ENCODE peak calls at places on chromosomes 11 and 22, in six cellular contexts. P, C, U, D, T and O are unnamed samples.
A peak's percentile ranks its signal among the peaks of the same experiment; 100 is the strongest.

GRCh38 chr22:45968751-45969413 is 8.1 kb downstream of the WNT7B start:
- DNase-seq in T (peak; percentile 77), D (peak; percentile 24), C (no peak), U (no peak), P (no peak), O (no peak)

GRCh38 chr22:49789289-49790141 is 38.2 kb downstream of the BRD1 start:
- DNase-seq in P (peak; percentile 38), T (no peak), C (peak; percentile 42), U (peak; percentile 31), D (peak; percentile 61), O (no peak)

GRCh38 chr11:71139516-71140205 is 112.7 kb downstream of the SHANK2 start:
- DNase-seq in P (no peak), T (no peak), U (no peak), D (no peak), C (no peak), O (no peak)

GRCh38 chr11:31958086-31958735 is 132.7 kb upstream of the RCN1 start:
- DNase-seq in P (peak; percentile 32), D (peak; percentile 60), U (peak; percentile 45), T (peak; percentile 38), C (peak; percentile 29), O (no peak)

GRCh38 chr11:2507212-2507901 is 62.5 kb downstream of the KCNQ1 start:
- DNase-seq in T (no peak), D (no peak), C (no peak), U (peak; percentile 4), P (peak; percentile 1), O (no peak)

GRCh38 chr22:49921508-49922278 is 3.3 kb downstream of the CRELD2 start:
- DNase-seq in T (no peak), P (no peak), U (no peak), D (no peak), C (no peak), O (no peak)

GRCh38 chr22:42928969-42929837 is 72.1 kb upstream of the ARFGAP3 start:
- DNase-seq in T (no peak), U (no peak), D (no peak), C (peak; percentile 75), P (no peak), O (no peak)

GRCh38 chr11:86248609-86249008 is 4.1 kb downstream of the EED start:
- DNase-seq in P (no peak), D (no peak), T (no peak), U (no peak), C (no peak), O (no peak)

DNA sequence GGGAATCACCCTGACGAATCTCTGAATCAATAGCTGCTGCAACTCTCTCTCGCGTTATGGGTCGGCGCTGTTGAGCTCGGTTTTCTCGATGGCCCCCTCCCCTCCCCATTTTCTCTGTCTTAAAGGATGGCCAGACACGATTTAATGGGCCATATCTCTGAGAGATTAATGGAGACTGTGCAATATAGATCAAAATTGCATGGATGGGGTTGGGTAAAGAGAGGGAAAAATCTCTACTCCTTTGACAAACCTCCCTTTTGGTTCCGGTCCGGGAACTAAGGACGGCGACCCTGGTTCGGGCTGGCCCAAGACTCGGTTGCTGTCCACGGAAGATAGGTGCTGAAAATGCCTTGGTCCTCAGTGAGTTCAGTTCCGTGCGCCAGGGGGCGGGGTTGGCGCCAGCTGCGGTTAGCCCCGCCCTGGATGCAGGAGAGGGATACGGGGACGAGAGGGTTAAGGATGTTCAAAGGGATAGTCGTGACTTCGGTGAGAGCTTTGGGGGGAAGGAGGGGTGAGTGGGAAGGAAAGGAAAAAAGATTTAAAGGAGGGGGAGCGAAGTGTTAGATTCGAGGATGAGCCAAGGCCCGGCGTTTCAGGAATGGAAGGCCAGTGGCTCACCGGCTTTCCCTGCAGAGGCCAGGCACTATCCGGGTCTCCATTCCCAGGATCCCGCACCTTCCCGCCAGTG is 103.6 kb upstream of the HSD17B12 start:
- DNase-seq in D (peak; percentile 71), P (peak; percentile 52), C (peak; percentile 26), U (no peak), T (peak; percentile 66), O (no peak)
- TF ChIP-seq EP300 in D (no peak), P (no peak), C (no peak), U (no peak), T (no peak), O (no peak)

DNA sequence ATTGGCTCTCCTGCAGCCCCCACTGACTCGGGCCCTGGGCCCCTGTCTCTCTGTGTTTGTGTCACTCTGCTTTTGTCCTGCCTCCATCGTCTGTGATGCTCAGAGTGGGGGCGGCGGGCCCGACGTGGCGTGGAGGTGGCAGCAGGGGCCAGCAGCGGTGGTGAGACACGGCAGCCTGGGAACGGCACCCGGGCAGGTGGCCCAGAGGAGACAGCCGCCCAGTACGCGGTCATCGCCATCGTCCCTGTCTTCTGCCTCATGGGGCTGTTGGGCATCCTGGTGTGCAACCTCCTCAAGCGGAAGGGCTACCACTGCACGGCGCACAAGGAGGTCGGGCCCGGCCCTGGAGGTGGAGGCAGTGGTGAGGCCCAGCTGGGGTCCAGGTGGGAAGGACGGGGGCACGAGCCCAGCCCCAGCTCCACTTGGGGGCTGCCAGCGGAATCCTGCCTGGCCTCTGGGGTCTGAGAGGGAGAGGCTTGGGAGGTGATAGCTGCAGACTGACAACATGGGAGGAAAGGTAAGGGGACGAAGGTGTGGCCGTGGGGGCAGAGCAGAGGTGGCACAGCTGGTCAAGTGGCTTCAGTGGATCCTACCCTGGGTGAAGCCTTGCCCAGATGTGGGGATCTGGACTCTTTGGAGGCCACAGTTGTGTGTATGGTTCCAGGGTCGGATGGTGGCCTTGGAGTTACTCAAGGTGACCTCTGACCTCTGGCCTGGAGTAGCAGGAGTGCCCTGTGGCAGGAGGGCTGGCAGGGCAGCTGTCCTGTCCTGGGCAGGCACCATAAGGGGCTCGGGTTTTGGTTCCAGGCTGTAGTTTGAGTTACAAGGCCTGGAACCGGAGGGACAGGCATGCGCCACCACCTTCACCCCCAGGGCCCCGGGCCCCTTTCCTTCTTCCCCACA is 16.2 kb downstream of the RELT start:
- DNase-seq in P (no peak), C (no peak), T (no peak), U (no peak), D (no peak), O (no peak)
- TF ChIP-seq CTCF in P (no peak), C (no peak), T (no peak), U (no peak), D (no peak), O (no peak)

DNA sequence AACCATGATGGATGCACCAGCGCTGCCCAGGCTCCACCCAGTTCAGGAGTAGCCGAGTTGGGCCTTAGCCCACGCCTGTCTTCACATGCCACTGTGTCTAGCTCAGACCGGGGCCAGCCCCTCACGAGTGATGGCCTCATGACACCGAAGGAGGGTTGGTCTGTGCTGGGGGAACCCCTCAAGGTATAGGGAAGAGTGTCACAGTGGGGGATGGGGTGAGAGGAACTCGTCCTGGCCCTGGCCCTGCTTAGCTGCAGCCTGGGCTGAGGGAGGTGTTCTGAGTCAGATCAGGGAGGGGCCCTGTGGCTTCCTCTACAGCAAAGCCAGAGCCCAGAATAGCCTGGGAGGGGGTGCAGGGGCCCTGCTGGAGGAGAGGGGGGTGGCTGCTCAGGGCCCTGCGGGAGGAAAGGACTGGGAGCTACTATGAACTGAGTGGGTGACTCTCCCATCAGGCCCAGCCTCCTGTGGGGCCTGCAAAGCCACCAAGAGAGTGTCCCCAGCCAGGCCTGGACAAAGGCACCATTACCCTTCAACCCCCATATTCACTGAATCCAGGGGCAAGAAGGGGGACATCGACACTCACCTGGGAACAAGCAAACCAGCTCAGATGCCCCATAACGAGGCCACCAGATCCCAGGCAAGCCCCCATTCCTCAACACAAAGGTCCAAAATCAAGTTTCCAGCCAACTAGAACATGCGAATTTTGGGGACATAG is 41.2 kb downstream of the IGLL5 start:
- DNase-seq in T (no peak), U (peak; percentile 78), D (no peak), P (no peak), C (no peak), O (no peak)
- TF ChIP-seq EP300 in T (no peak), U (no peak), D (no peak), P (no peak), C (no peak), O (no peak)

GRCh38 chr11:74311352-74311926 is at the start of gene P4HA3:
- DNase-seq in C (peak; percentile 24), P (peak; percentile 73), T (peak; percentile 77), D (peak; percentile 92), U (peak; percentile 66), O (no peak)
- TF ChIP-seq CTCF in C (no peak), P (no peak), T (peak; percentile 29), D (peak; percentile 33), U (no peak), O (peak; percentile 12)

GRCh38 chr11:112118176-112118575 is 31.5 kb downstream of the SDHD start:
- DNase-seq in T (no peak), C (no peak), D (no peak), U (no peak), P (no peak), O (no peak)
- TF ChIP-seq EP300 in T (no peak), C (no peak), D (no peak), U (no peak), P (no peak), O (no peak)

DNA sequence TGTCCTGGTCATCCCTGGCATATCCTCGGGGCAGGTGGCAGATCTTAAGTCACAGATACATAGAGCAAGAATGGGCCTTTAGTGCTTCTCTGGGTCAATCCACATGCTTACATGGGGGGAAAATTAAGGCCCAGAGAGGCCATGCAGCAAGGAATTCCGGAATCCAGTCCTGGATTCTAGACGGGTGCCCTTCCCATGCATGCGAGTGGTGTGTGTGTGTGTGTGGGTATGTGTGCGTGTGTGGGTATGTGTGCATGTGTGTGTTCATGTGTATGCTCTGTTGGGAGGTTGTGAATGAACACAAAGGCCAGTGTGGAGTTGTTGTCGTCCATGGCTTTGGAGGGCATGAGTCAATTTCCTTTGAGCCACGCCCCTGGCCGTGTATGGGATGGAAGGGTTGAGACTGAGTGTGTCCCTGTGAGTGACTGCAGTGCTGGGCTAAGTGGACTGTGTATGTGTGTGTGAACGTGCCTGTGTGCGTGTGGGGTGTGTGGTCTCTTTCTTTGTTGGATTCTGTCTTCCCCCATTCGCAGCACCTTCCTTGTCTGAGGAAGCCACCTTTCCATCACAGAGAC is 33.4 kb upstream of the EIF3D start:
- DNase-seq in D (no peak), U (no peak), P (no peak), T (peak; percentile 46), C (no peak), O (no peak)
- TF ChIP-seq CTCF in D (no peak), U (no peak), P (no peak), T (no peak), C (no peak), O (no peak)

GRCh38 chr22:32512267-32512982 is 37.8 kb downstream of the FBXO7 start:
- DNase-seq in U (no peak), D (no peak), P (no peak), C (no peak), T (no peak), O (no peak)
- TF ChIP-seq EP300 in U (no peak), D (no peak), P (no peak), C (no peak), T (no peak), O (no peak)

DNA sequence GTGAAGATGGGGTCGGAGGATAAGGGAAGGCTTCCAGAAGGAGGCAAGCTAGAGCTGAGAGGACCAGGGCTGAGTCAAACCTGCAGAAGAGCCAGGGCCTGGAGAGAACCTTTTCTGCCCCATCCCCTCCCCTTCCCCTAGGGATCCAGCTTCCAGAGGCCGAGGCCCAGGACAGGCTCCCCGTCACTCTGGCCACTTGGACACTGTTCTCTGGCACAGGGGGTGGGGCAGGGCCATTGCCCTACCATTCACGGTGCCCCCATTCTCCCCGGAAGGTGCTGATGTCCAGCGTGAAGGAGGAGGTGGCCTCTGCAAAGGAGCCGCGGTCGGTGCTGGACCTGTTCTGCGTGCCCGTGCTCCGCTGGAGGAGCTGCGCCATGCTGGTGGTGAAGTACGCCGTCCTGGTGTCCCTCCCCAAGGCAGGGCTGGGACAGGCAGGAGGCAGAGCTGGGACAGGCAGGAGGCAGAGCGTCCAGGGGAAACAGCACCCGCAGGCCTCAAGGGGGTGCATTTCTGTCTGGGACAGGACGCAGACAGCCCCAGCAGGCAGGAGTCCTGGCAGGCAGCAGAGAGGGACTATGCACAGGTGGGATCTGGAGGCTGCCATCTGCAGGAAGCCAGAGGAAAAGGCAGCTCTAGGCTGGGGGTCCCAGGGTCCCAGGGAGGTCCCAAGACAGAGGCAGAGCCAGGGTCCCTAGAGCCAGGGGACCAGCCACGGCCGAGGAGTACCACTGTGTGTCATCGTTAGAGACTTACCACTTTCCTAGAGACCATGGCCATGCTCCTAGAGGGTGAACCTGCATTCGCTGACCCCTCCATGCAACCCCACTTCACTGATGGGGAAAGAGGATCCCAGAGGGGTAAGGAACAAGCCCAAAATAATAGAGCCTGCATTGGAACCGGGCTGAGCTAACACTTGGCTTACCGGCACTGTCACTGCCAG is 25.8 kb upstream of the SLC22A12 start:
- DNase-seq in U (no peak), C (no peak), D (peak; percentile 58), T (no peak), P (no peak), O (no peak)
- TF ChIP-seq CTCF in U (no peak), C (no peak), D (no peak), T (peak; percentile 13), P (no peak), O (no peak)